ENCODE peak calls at places on chromosomes 3 and 15, in five cellular contexts. L is left ventricle myocardium inferior, C is PC-9, X is IMR-90, I is fibroblast of lung. N is an unnamed sample.

GRCh38 chr3:36705015-36705414 is 59.3 kb downstream of the DCLK3 start:
- DNase-seq in L (no peak), C (no peak), X (no peak), I (no peak), N (no peak)

GRCh38 chr3:8319935-8320634 is 181.5 kb upstream of the LMCD1 start:
- DNase-seq in L (no peak), C (no peak), X (peak), I (peak), N (peak)

GRCh38 chr3:170868577-170869239 is 1.3 kb downstream of the RPL22L1 start:
- DNase-seq in L (no peak), C (no peak), X (no peak), I (no peak), N (no peak)

GRCh38 chr3:140396110-140396509 is 281.8 kb upstream of the TRIM42 start:
- DNase-seq in L (no peak), C (no peak), X (no peak), I (no peak), N (no peak)

GRCh38 chr3:173553635-173554280 is 156.2 kb downstream of the NLGN1 start:
- DNase-seq in L (no peak), C (peak), X (peak), I (peak), N (peak)

GRCh38 chr3:135246027-135246426 is 451.0 kb downstream of the EPHB1 start:
- DNase-seq in L (no peak), C (no peak), X (no peak), I (no peak), N (no peak)

GRCh38 chr15:58854598-58854997 is 78.9 kb downstream of the SLTM start:
- DNase-seq in L (no peak), C (no peak), X (peak), I (peak), N (no peak)

GRCh38 chr3:76051145-76051544 is 265.8 kb upstream of the ZNF717 start:
- DNase-seq in L (no peak), C (no peak), X (no peak), I (peak), N (no peak)

GRCh38 chr3:108102420-108103039 is 11.7 kb upstream of the CD47 start:
- DNase-seq in L (no peak), C (no peak), X (no peak), I (no peak), N (no peak)

GRCh38 chr15:89018235-89018634 is 70.0 kb upstream of the ABHD2 start:
- DNase-seq in L (peak), C (no peak), X (no peak), I (peak), N (no peak)

GRCh38 chr15:89015412-89016097 is 72.7 kb upstream of the ABHD2 start:
- DNase-seq in L (no peak), C (no peak), X (no peak), I (no peak), N (no peak)

GRCh38 chr15:89017370-89018066 is 70.7 kb upstream of the ABHD2 start:
- DNase-seq in L (peak), C (peak), X (peak), I (peak), N (peak)

GRCh38 chr15:89019436-89019835 is 68.8 kb upstream of the ABHD2 start:
- DNase-seq in L (no peak), C (no peak), X (no peak), I (no peak), N (no peak)

GRCh38 chr15:89016549-89017041 is 71.7 kb upstream of the ABHD2 start:
- DNase-seq in L (no peak), C (peak), X (peak), I (peak), N (no peak)
- H3K4me3 ChIP-seq in L (peak), C (peak), X (no peak), I (no peak), N (no peak)

DNA sequence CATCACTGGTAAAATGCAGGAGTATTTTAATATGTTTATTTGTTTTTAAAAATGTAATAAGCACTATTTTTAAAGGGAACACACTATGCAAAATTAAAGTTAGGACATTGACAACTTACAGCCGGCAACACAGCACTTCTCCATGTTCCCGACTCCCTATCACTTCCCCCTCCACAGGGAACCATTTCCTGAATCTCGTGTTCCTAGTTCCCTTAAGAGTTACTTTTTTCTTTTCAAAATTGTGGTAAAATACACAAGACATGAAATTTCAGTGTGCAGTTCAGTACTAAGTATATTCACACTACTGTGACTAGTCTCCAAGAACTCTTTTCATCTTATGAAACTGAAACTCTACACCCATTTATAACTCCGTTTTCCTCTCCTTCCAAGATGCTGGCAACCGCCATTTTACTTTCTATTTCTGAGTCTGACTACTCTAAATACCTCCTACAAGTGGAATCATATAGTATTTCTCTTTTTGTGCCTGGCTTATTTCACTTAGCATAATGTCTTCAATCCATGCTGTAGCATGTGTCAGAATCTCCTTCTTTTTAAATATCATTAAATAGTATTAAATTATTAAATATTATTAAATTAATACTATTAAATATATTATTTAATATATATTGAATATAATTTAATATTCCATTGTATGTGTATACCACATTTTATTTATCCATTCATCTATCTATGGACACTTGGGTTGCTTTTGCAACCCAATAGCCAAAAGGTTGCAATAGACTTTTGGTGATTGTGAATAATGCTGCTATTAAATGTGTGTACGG is 25.9 kb upstream of the UBE2Q2 start:
- DNase-seq in L (no peak), C (no peak), X (no peak), I (no peak), N (no peak)
- H3K4me3 ChIP-seq in L (peak), C (no peak), X (peak), I (peak), N (no peak)

GRCh38 chr15:98541519-98541918 is 106.8 kb upstream of the IGF1R start:
- DNase-seq in L (no peak), C (no peak), X (peak), I (no peak), N (no peak)

GRCh38 chr15:98532063-98532462 is 116.3 kb upstream of the IGF1R start:
- DNase-seq in L (no peak), C (no peak), X (no peak), I (no peak), N (no peak)

GRCh38 chr15:98536976-98537375 is 111.4 kb upstream of the IGF1R start:
- DNase-seq in L (no peak), C (no peak), X (no peak), I (no peak), N (no peak)

GRCh38 chr15:98537516-98538060 is 110.8 kb upstream of the IGF1R start:
- DNase-seq in L (no peak), C (no peak), X (no peak), I (no peak), N (no peak)
- H3K4me3 ChIP-seq in L (no peak), C (no peak), X (no peak), I (no peak), N (no peak)

GRCh38 chr3:127734181-127734720 is 61.5 kb downstream of the ABTB1 start:
- DNase-seq in L (no peak), C (no peak), X (no peak), I (no peak), N (no peak)

GRCh38 chr3:127733781-127734180 is 61.0 kb downstream of the ABTB1 start:
- DNase-seq in L (no peak), C (no peak), X (no peak), I (no peak), N (no peak)

GRCh38 chr3:127736801-127737539 is 64.2 kb downstream of the ABTB1 start:
- DNase-seq in L (no peak), C (no peak), X (no peak), I (no peak), N (no peak)

GRCh38 chr3:127734754-127735473 is 62.2 kb downstream of the ABTB1 start:
- DNase-seq in L (no peak), C (peak), X (peak), I (peak), N (peak)

GRCh38 chr3:127735767-127736693 is 63.3 kb downstream of the ABTB1 start:
- DNase-seq in L (no peak), C (peak), X (peak), I (peak), N (peak)
- H3K4me3 ChIP-seq in L (peak), C (no peak), X (no peak), I (no peak), N (no peak)

DNA sequence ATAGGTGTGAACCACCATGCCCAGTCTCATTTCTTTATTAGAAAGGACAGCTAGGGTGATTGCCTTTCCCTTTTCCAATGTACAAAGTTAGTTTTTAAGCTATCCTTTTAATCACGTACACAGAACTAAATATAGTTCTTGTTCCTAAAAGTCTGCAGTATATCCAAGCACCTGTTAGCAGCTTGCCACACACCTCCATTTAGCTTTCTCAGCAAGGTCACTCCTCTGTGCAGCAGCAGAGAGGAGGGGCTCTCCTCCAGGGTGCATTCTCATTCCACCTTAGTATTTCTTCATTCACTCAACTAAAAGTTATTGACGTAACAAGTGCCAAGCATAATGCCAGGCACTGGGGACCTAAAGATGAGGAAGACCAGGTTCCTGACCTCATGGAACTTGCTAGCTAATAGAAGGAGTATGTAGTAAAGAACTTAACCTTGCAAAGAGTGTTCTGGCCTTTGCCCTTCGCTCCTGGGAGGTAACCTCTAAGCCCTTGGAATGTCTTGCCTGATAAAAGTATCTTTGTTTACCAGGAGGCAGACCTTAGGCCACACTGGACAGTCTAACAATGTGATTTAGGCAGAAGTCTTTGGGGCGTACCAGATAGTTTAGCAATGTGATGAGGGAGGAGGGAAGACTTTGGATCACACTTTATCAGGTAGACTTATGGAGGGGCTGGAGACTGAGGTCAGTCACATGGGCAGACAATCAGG is 12.7 kb upstream of the PTPN9 start:
- DNase-seq in L (no peak), C (no peak), X (no peak), I (no peak), N (no peak)
- H3K4me3 ChIP-seq in L (no peak), C (no peak), X (no peak), I (no peak), N (no peak)

DNA sequence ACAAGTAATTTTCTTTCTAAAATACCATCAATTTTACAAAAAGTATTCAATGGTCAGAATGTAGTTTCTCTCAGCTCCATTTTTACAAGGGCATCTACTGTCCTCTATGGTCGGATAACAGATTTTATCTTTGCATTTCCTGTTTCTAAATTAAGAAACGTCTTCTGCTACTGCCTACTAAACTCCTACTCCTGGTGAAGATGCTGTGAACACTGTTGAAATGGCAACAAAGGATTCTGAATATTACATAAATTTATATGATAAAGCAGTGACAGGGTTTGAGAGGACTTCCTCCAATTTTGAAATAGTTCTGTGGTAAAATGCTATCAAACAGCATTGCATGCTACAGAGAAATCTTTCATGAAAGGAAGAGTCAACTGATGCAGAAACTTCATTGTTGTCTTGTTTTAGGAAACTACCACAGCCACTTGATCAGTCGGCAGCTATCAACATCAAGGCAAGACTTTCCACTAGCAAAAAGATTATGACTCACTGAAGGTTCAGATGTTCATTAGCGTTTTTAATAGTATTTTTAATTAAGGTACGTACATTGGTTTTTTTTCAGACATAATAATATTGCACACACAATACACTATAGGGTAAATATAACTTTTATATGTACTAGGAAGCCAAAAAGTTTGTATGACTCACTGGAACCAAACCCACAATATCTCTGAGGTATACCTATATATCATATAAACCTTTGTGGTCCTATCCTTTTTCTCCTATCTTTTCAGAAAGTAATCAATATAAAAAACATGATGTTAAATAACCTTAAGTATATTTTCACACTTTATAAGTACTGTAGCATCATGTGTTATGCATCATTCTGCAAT is 156.1 kb downstream of the STAG1 start:
- DNase-seq in L (no peak), C (no peak), X (no peak), I (no peak), N (no peak)
- H3K4me3 ChIP-seq in L (no peak), C (no peak), X (no peak), I (no peak), N (no peak)

GRCh38 chr3:98984024-98984423 is 82.5 kb upstream of the DCBLD2 start:
- DNase-seq in L (no peak), C (no peak), X (no peak), I (no peak), N (no peak)

GRCh38 chr3:98986073-98986472 is 84.6 kb upstream of the DCBLD2 start:
- DNase-seq in L (no peak), C (peak), X (peak), I (peak), N (peak)

GRCh38 chr3:98982336-98982735 is 80.8 kb upstream of the DCBLD2 start:
- DNase-seq in L (no peak), C (no peak), X (peak), I (peak), N (no peak)

GRCh38 chr3:98980915-98981596 is 79.6 kb upstream of the DCBLD2 start:
- DNase-seq in L (no peak), C (no peak), X (peak), I (peak), N (peak)

GRCh38 chr3:98985406-98985805 is 83.9 kb upstream of the DCBLD2 start:
- DNase-seq in L (no peak), C (no peak), X (no peak), I (peak), N (no peak)
- H3K4me3 ChIP-seq in L (no peak), C (no peak), X (no peak), I (peak), N (no peak)

GRCh38 chr15:80551348-80551747 is 143.8 kb upstream of the ABHD17C start:
- DNase-seq in L (no peak), C (no peak), X (no peak), I (no peak), N (peak)
- H3K4me3 ChIP-seq in L (no peak), C (no peak), X (no peak), I (no peak), N (no peak)

DNA sequence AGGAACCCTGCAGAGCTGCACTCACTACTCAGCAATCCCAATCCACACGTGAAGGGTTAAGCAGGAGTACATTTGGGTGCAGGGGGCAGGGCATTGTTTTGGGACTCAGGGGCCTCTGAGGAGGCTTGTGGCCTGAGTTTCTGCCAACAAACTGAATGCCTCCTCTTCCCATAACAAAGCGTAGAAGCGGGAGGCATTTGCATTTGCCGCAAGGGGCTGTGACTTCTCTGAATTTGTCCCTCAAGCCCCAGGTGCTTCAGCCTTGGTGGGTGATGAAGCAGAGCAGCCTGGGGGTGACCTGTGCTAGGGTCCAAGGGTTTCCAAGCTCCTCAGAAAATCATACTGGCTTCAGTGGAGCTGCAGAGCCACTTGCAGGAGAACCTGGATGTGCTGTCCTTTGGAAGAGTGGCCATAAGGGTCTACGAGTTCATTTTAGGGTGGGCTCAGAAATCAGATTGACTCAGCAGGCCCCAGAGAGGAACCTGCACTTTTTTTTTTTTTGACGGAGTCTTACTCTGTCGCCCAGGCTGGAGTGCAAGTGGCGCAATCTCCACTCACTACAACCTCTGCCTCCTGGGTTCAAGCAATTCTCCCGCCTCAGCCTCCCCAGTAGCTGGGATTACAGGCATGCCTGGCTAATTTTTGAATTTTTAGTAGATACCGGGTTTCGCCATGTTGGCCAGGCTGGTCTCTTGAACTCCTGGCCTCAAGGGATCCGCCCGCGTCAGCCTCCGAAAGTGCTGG is 1.4 kb upstream of the RPSA start:
- DNase-seq in L (no peak), C (no peak), X (no peak), I (no peak), N (no peak)
- H3K4me3 ChIP-seq in L (peak), C (peak), X (no peak), I (peak), N (no peak)

N was measured in brain microvascular endothelial cell.